ENCODE peak calls at places on chromosomes 11 and 22, in seven cellular contexts. M is T47D; Z is neural crest cell; L is activated CD4-positive, alpha-beta T cell treated with anti-CD3 and anti-CD28 coated beads, Interleukin-2, amount 50 U/mL, for 24 hours; F is RWPE1; Y is G401; P is central memory CD4-positive, alpha-beta T cell. T is an unnamed sample.

GRCh38 chr11:33321483-33321882 is 64.3 kb downstream of the HIPK3 start:
- DNase-seq in M (no peak), Z (no peak), L (no peak), F (no peak), Y (no peak), P (no peak), T (no peak)

GRCh38 chr11:30825723-30826122 is 239.6 kb upstream of the MPPED2 start:
- DNase-seq in M (no peak), Z (no peak), L (no peak), F (no peak), Y (no peak), P (no peak), T (no peak)

GRCh38 chr11:71946144-71946571 is 17.3 kb downstream of the RNF121 start:
- DNase-seq in M (no peak), Z (no peak), L (no peak), F (no peak), Y (no peak), P (no peak), T (peak)

GRCh38 chr22:41992496-41992895 is 6.1 kb upstream of the WBP2NL start:
- DNase-seq in M (no peak), Z (no peak), L (no peak), F (no peak), Y (no peak), P (no peak), T (no peak)

GRCh38 chr11:57778318-57779037 is 16.9 kb downstream of the CTNND1 start:
- DNase-seq in M (no peak), Z (peak), L (no peak), F (peak), Y (peak), P (no peak), T (peak)

GRCh38 chr22:32080904-32081303 is 37.8 kb downstream of the SLC5A1 start:
- DNase-seq in M (peak), Z (no peak), L (no peak), F (peak), Y (peak), P (peak), T (peak)

GRCh38 chr11:58781345-58781744 is 49.6 kb upstream of the GLYAT start:
- DNase-seq in M (no peak), Z (no peak), L (no peak), F (no peak), Y (no peak), P (no peak), T (no peak)

GRCh38 chr22:38180841-38181452 is 683 bp downstream of the PLA2G6 start:
- DNase-seq in M (no peak), Z (no peak), L (no peak), F (no peak), Y (peak), P (peak), T (peak)

GRCh38 chr11:443542-444199 is 1.9 kb upstream of the ANO9 start:
- DNase-seq in M (no peak), Z (no peak), L (no peak), F (no peak), Y (no peak), P (no peak), T (no peak)

GRCh38 chr11:64649304-64649703 is 58.3 kb downstream of the SLC22A12 start:
- DNase-seq in M (no peak), Z (no peak), L (no peak), F (peak), Y (peak), P (no peak), T (peak)

GRCh38 chr11:63491614-63492372 is 826 bp upstream of the PLAAT5 start:
- DNase-seq in M (no peak), Z (no peak), L (no peak), F (no peak), Y (no peak), P (peak), T (no peak)

GRCh38 chr11:74713686-74714085 is 17.5 kb downstream of the CHRDL2 start:
- DNase-seq in M (no peak), Z (no peak), L (no peak), F (no peak), Y (no peak), P (no peak), T (no peak)

GRCh38 chr11:121829159-121829643 is 286.8 kb downstream of the BLID start:
- DNase-seq in M (no peak), Z (no peak), L (no peak), F (peak), Y (peak), P (no peak), T (peak)

GRCh38 chr11:862704-863388 is 20.2 kb downstream of the TSPAN4 start:
- DNase-seq in M (no peak), Z (no peak), L (no peak), F (no peak), Y (no peak), P (no peak), T (no peak)

GRCh38 chr11:125376856-125377255 is 119.2 kb downstream of the FEZ1 start:
- DNase-seq in M (no peak), Z (no peak), L (no peak), F (no peak), Y (peak), P (no peak), T (no peak)

GRCh38 chr11:57213282-57214086 is 23.6 kb downstream of the APLNR start:
- DNase-seq in M (no peak), Z (peak), L (no peak), F (no peak), Y (no peak), P (no peak), T (no peak)

GRCh38 chr11:111531156-111531555 is 9.4 kb upstream of the LAYN start:
- DNase-seq in M (no peak), Z (no peak), L (no peak), F (no peak), Y (no peak), P (no peak), T (peak)

GRCh38 chr11:77557553-77557952 is 32.2 kb upstream of the AQP11 start:
- DNase-seq in M (peak), Z (no peak), L (no peak), F (no peak), Y (peak), P (no peak), T (peak)

GRCh38 chr11:2536440-2536989 is 91.7 kb downstream of the KCNQ1 start:
- DNase-seq in M (no peak), Z (no peak), L (no peak), F (no peak), Y (no peak), P (no peak), T (no peak)

GRCh38 chr11:12765428-12765827 is 91.2 kb downstream of the TEAD1 start:
- DNase-seq in M (no peak), Z (no peak), L (no peak), F (no peak), Y (no peak), P (no peak), T (no peak)

GRCh38 chr22:49212002-49212401 is 615.7 kb downstream of the BRD1 start:
- DNase-seq in M (no peak), Z (no peak), L (no peak), F (no peak), Y (no peak), P (no peak), T (no peak)

GRCh38 chr11:86018249-86018648 is 50.6 kb downstream of the PICALM start:
- DNase-seq in M (no peak), Z (no peak), L (no peak), F (no peak), Y (no peak), P (no peak), T (no peak)

GRCh38 chr11:30000986-30001385 is 15.8 kb downstream of the KCNA4 start:
- DNase-seq in M (no peak), Z (no peak), L (no peak), F (no peak), Y (no peak), P (no peak), T (no peak)

GRCh38 chr11:123477205-123477907 is 47.3 kb downstream of the GRAMD1B start:
- DNase-seq in M (no peak), Z (no peak), L (no peak), F (no peak), Y (no peak), P (no peak), T (no peak)

GRCh38 chr22:28051787-28052356 is 132.8 kb upstream of the PITPNB start:
- DNase-seq in M (no peak), Z (peak), L (no peak), F (peak), Y (peak), P (no peak), T (peak)

GRCh38 chr11:120055646-120056045 is 82.3 kb downstream of the TRIM29 start:
- DNase-seq in M (no peak), Z (no peak), L (no peak), F (peak), Y (no peak), P (no peak), T (peak)

GRCh38 chr11:120830092-120830491 is 193.8 kb upstream of the TBCEL start:
- DNase-seq in M (no peak), Z (no peak), L (no peak), F (no peak), Y (no peak), P (no peak), T (no peak)

GRCh38 chr22:30328466-30329049 is 1.8 kb upstream of the TBC1D10A start:
- DNase-seq in M (no peak), Z (no peak), L (no peak), F (no peak), Y (no peak), P (no peak), T (no peak)

GRCh38 chr22:45503816-45504702 is 1.4 kb downstream of the FBLN1 start:
- DNase-seq in M (no peak), Z (peak), L (no peak), F (no peak), Y (no peak), P (no peak), T (no peak)

GRCh38 chr11:64621283-64622019 is 30.4 kb downstream of the SLC22A12 start:
- DNase-seq in M (no peak), Z (no peak), L (no peak), F (no peak), Y (no peak), P (no peak), T (no peak)

GRCh38 chr22:37457093-37457893 is 28.9 kb downstream of the MFNG start:
- DNase-seq in M (peak), Z (peak), L (peak), F (peak), Y (peak), P (peak), T (peak)

GRCh38 chr22:23938328-23939016 is 22.5 kb downstream of the GSTT2B start:
- DNase-seq in M (peak), Z (no peak), L (no peak), F (no peak), Y (no peak), P (no peak), T (peak)

GRCh38 chr11:132504501-132505041 is 1027.7 kb downstream of the OPCML start:
- DNase-seq in M (no peak), Z (no peak), L (no peak), F (no peak), Y (peak), P (no peak), T (no peak)